ENCODE peak calls at places on chromosomes 11 and 22, in eight cellular contexts. E is stimulated activated CD4-positive, alpha-beta T cell treated with anti-CD3 and anti-CD28 coated beads, Interleukin-1b, Interleukin-23, amount 100 ng/mL, for 24 hours; K is NCI-H2107; P is HFFc6; V is stimulated activated naive CD8-positive, alpha-beta T cell treated with anti-CD3 and anti-CD28 coated beads, Interleukin-15, amount 100 ng/mL, for 72 hours; A is foreskin fibroblast; U is body of pancreas; S is cardiac fibroblast. D is an unnamed sample.

GRCh38 chr11:57514538-57515331 is 767 bp downstream of the SLC43A1 start:
- DNase-seq in E (peak; percentile 41), K (peak; percentile 28), P (no peak), V (peak; percentile 50), A (no peak), U (peak; percentile 84), S (peak; percentile 42), D (peak; percentile 52)

GRCh38 chr22:35021166-35021565 is 44.8 kb upstream of the ISX start:
- DNase-seq in E (no peak), K (no peak), P (no peak), V (no peak), A (no peak), U (no peak), S (no peak), D (no peak)

GRCh38 chr22:36977401-36977861 is 41.8 kb downstream of the TST start:
- DNase-seq in E (peak; percentile 63), K (no peak), P (peak; percentile 31), V (peak; percentile 88), A (peak; percentile 32), U (peak; percentile 64), S (peak; percentile 31), D (peak; percentile 34)

GRCh38 chr11:26993965-26994446 is at the start of gene FIBIN:
- DNase-seq in E (no peak), K (no peak), P (peak; percentile 63), V (no peak), A (no peak), U (peak; percentile 12), S (peak; percentile 81), D (peak; percentile 48)

GRCh38 chr22:11042116-11042515 is 4485.9 kb upstream of the OR11H1 start:
- DNase-seq in E (no peak), K (no peak), P (no peak), V (no peak), A (no peak), U (no peak), S (no peak), D (no peak)

GRCh38 chr11:82494988-82495432 is 238.7 kb downstream of the FAM181B start:
- DNase-seq in E (no peak), K (no peak), P (no peak), V (no peak), A (no peak), U (peak; percentile 10), S (no peak), D (no peak)

GRCh38 chr11:11332141-11332710 is 20.8 kb downstream of the CSNK2A3 start:
- DNase-seq in E (no peak), K (no peak), P (no peak), V (no peak), A (no peak), U (no peak), S (no peak), D (no peak)

GRCh38 chr11:63682045-63682915 is 980 bp downstream of the RTN3 start:
- DNase-seq in E (no peak), K (peak; percentile 17), P (no peak), V (no peak), A (no peak), U (peak; percentile 29), S (peak; percentile 24), D (peak; percentile 42)

GRCh38 chr11:69337211-69337721 is 43.3 kb downstream of the MYEOV start:
- DNase-seq in E (peak; percentile 20), K (no peak), P (peak; percentile 54), V (peak; percentile 50), A (peak; percentile 30), U (peak; percentile 73), S (no peak), D (peak; percentile 31)

GRCh38 chr22:17119481-17120202 is 1.5 kb downstream of the TMEM121B start:
- DNase-seq in E (no peak), K (no peak), P (no peak), V (no peak), A (no peak), U (peak; percentile 43), S (peak; percentile 20), D (no peak)

GRCh38 chr11:10452211-10452767 is 2.8 kb upstream of the AMPD3 start:
- DNase-seq in E (no peak), K (no peak), P (peak; percentile 9), V (no peak), A (peak; percentile 39), U (no peak), S (no peak), D (no peak)

GRCh38 chr22:49799431-49800075 is 28.1 kb downstream of the BRD1 start:
- DNase-seq in E (no peak), K (no peak), P (no peak), V (no peak), A (no peak), U (no peak), S (no peak), D (no peak)

GRCh38 chr11:97865424-97866012 is 1155.2 kb upstream of the CNTN5 start:
- DNase-seq in E (no peak), K (no peak), P (no peak), V (no peak), A (no peak), U (no peak), S (no peak), D (no peak)

GRCh38 chr22:35301370-35301874 is 1.7 kb downstream of the TOM1 start:
- DNase-seq in E (no peak), K (no peak), P (peak; percentile 39), V (no peak), A (peak; percentile 83), U (no peak), S (peak; percentile 98), D (peak; percentile 98)

GRCh38 chr11:22671751-22672150 is 5.3 kb downstream of the GAS2 start:
- DNase-seq in E (no peak), K (no peak), P (no peak), V (no peak), A (no peak), U (no peak), S (no peak), D (no peak)

GRCh38 chr11:127890026-127890611 is 697.2 kb downstream of the ETS1 start:
- DNase-seq in E (no peak), K (no peak), P (peak; percentile 77), V (no peak), A (peak; percentile 23), U (no peak), S (no peak), D (peak; percentile 76)

GRCh38 chr11:34438529-34439507 is at the start of gene CAT:
- DNase-seq in E (peak; percentile 98), K (peak; percentile 81), P (peak; percentile 95), V (peak; percentile 99), A (peak; percentile 97), U (peak; percentile 98), S (peak; percentile 99), D (peak; percentile 98)

GRCh38 chr11:27472398-27473016 is at the start of gene LGR4:
- DNase-seq in E (peak; percentile 42), K (peak; percentile 87), P (peak; percentile 88), V (peak; percentile 66), A (peak; percentile 90), U (peak; percentile 97), S (peak; percentile 97), D (peak; percentile 95)

GRCh38 chr22:23113067-23113846 is 28.5 kb downstream of the RSPH14 start:
- DNase-seq in E (no peak), K (peak; percentile 41), P (no peak), V (no peak), A (peak; percentile 21), U (no peak), S (peak; percentile 49), D (peak; percentile 17)

GRCh38 chr22:32994046-32994827 is 63.9 kb downstream of the SYN3 start:
- DNase-seq in E (no peak), K (no peak), P (no peak), V (no peak), A (no peak), U (no peak), S (no peak), D (no peak)

GRCh38 chr22:49838771-49839717 is 11.4 kb upstream of the BRD1 start:
- DNase-seq in E (peak; percentile 69), K (no peak), P (no peak), V (peak; percentile 92), A (no peak), U (no peak), S (no peak), D (no peak)

GRCh38 chr11:100830295-100830694 is 143.2 kb downstream of the ARHGAP42 start:
- DNase-seq in E (no peak), K (no peak), P (no peak), V (no peak), A (no peak), U (no peak), S (peak; percentile 29), D (no peak)

GRCh38 chr11:75859614-75860013 is 44.6 kb downstream of the UVRAG start:
- DNase-seq in E (no peak), K (no peak), P (no peak), V (no peak), A (no peak), U (no peak), S (no peak), D (no peak)

GRCh38 chr11:67422894-67423293 is 5.4 kb upstream of the RPS6KB2 start:
- DNase-seq in E (no peak), K (no peak), P (no peak), V (no peak), A (no peak), U (no peak), S (no peak), D (no peak)

GRCh38 chr11:62472063-62472884 is 53.4 kb downstream of the SCGB1A1 start:
- DNase-seq in E (no peak), K (no peak), P (peak; percentile 26), V (no peak), A (peak; percentile 39), U (no peak), S (peak; percentile 69), D (peak; percentile 87)

GRCh38 chr11:133934599-133935550 is 21.9 kb downstream of the IGSF9B start:
- DNase-seq in E (no peak), K (peak; percentile 52), P (peak; percentile 81), V (peak; percentile 10), A (no peak), U (no peak), S (peak; percentile 91), D (peak; percentile 66)

GRCh38 chr22:19717691-19718254 is 3.5 kb downstream of the SEPTIN5 start:
- DNase-seq in E (peak; percentile 60), K (no peak), P (peak; percentile 39), V (peak; percentile 81), A (peak; percentile 66), U (peak; percentile 77), S (peak; percentile 72), D (peak; percentile 68)

GRCh38 chr22:39253427-39254070 is 8.8 kb upstream of the PDGFB start:
- DNase-seq in E (no peak), K (peak; percentile 41), P (peak; percentile 77), V (peak; percentile 35), A (peak; percentile 70), U (peak; percentile 81), S (peak; percentile 75), D (peak; percentile 80)

GRCh38 chr22:25081409-25081824 is 118.2 kb upstream of the CRYBB3 start:
- DNase-seq in E (peak; percentile 42), K (no peak), P (no peak), V (peak; percentile 46), A (peak; percentile 7), U (peak; percentile 31), S (peak; percentile 47), D (peak; percentile 10)

GRCh38 chr11:66919938-66920337 is 38.2 kb downstream of the PC start:
- DNase-seq in E (no peak), K (no peak), P (peak; percentile 6), V (no peak), A (no peak), U (no peak), S (no peak), D (no peak)

GRCh38 chr11:68045900-68046299 is 7.1 kb downstream of the TCIRG1 start:
- DNase-seq in E (no peak), K (no peak), P (no peak), V (no peak), A (no peak), U (no peak), S (no peak), D (no peak)

GRCh38 chr11:128705124-128705920 is 11.4 kb downstream of the FLI1 start:
- DNase-seq in E (no peak), K (no peak), P (no peak), V (no peak), A (no peak), U (no peak), S (peak; percentile 60), D (no peak)

GRCh38 chr11:19632435-19632834 is 80.2 kb upstream of the NAV2 start:
- DNase-seq in E (no peak), K (no peak), P (peak; percentile 69), V (no peak), A (peak; percentile 77), U (no peak), S (peak; percentile 37), D (peak; percentile 71)

GRCh38 chr22:37552560-37553163 is 7.6 kb upstream of the CDC42EP1 start:
- DNase-seq in E (no peak), K (no peak), P (peak; percentile 21), V (no peak), A (peak; percentile 42), U (no peak), S (peak; percentile 81), D (peak; percentile 66)

D was measured in EL.